ENCODE peak calls at places on chromosomes 3 and 15, in seven cellular contexts. P, B, T, U, R, W and X are unnamed samples.
A peak's percentile ranks its signal among the peaks of the same experiment; 100 is the strongest.

GRCh38 chr3:41357271-41357670 is 158.0 kb downstream of the CTNNB1 start:
- DNase-seq in U (no peak), P (no peak), B (no peak), W (no peak), R (no peak), T (no peak), X (no peak)

GRCh38 chr3:65851827-65852226 is 186.9 kb downstream of the MAGI1 start:
- DNase-seq in B (no peak), T (no peak), W (no peak), U (no peak), P (no peak), R (no peak), X (no peak)

GRCh38 chr3:31263897-31264296 is 268.8 kb upstream of the STT3B start:
- DNase-seq in R (no peak), U (no peak), P (no peak), B (no peak), W (no peak), T (no peak), X (no peak)

GRCh38 chr3:30505866-30506517 is 100.4 kb upstream of the TGFBR2 start:
- DNase-seq in T (no peak), P (no peak), U (no peak), R (no peak), W (no peak), B (no peak), X (no peak)

GRCh38 chr3:16807981-16808380 is 76.8 kb upstream of the PLCL2 start:
- DNase-seq in W (no peak), B (no peak), R (no peak), T (no peak), P (peak; percentile 59), U (no peak), X (no peak)

GRCh38 chr15:66095871-66096710 is 157.5 kb downstream of the MEGF11 start:
- DNase-seq in W (no peak), T (no peak), P (no peak), U (no peak), B (no peak), R (no peak), X (no peak)

GRCh38 chr15:78149805-78150751 is 916 bp downstream of the IDH3A start:
- DNase-seq in P (no peak), B (no peak), R (no peak), W (no peak), U (no peak), T (no peak), X (no peak)

GRCh38 chr3:110391640-110392395 is 679.8 kb upstream of the NECTIN3 start:
- DNase-seq in T (no peak), U (no peak), R (no peak), P (no peak), B (no peak), W (no peak), X (no peak)

GRCh38 chr3:70556056-70556455 is 243.6 kb upstream of the MDFIC2 start:
- DNase-seq in B (no peak), R (no peak), U (no peak), W (no peak), P (no peak), T (no peak), X (no peak)

GRCh38 chr3:53180305-53181023 is 19.5 kb downstream of the PRKCD start:
- DNase-seq in R (no peak), P (no peak), T (no peak), U (peak; percentile 70), B (no peak), W (no peak), X (no peak)

GRCh38 chr3:67601919-67602608 is 52.3 kb downstream of the SUCLG2 start:
- DNase-seq in U (no peak), B (no peak), P (no peak), R (no peak), T (no peak), W (no peak), X (no peak)

GRCh38 chr3:45889278-45889833 is 3.0 kb downstream of the CCR9 start:
- DNase-seq in R (no peak), P (no peak), B (no peak), U (no peak), T (no peak), W (no peak), X (no peak)

GRCh38 chr15:25525741-25526140 is 86.9 kb upstream of the UBE3A start:
- DNase-seq in U (no peak), W (no peak), R (no peak), B (no peak), T (no peak), P (no peak), X (no peak)

GRCh38 chr3:190005343-190006113 is 115.2 kb downstream of the P3H2 start:
- DNase-seq in B (no peak), U (no peak), P (no peak), R (no peak), W (no peak), T (no peak), X (no peak)

GRCh38 chr3:107285197-107285596 is 92.0 kb upstream of the CCDC54 start:
- DNase-seq in W (no peak), B (no peak), U (no peak), T (no peak), P (no peak), R (no peak), X (no peak)

GRCh38 chr15:96171842-96172241 is 158.7 kb upstream of the NR2F2 start:
- DNase-seq in U (no peak), W (no peak), P (no peak), B (no peak), R (no peak), T (no peak), X (no peak)

GRCh38 chr15:57196865-57197264 is 179.4 kb upstream of the CGNL1 start:
- DNase-seq in P (no peak), R (no peak), B (no peak), W (no peak), T (no peak), U (no peak), X (no peak)

GRCh38 chr15:52787123-52787503 is 3.0 kb downstream of the ONECUT1 start:
- DNase-seq in B (no peak), W (no peak), U (peak; percentile 35), R (no peak), P (no peak), T (no peak), X (no peak)

GRCh38 chr15:73959801-73960200 is 32.3 kb downstream of the STOML1 start:
- DNase-seq in R (no peak), B (no peak), T (no peak), W (no peak), U (no peak), P (no peak), X (no peak)

GRCh38 chr3:36540898-36541518 is 160.7 kb downstream of the STAC start:
- DNase-seq in T (no peak), U (no peak), R (no peak), B (no peak), W (no peak), P (peak; percentile 4), X (no peak)

GRCh38 chr3:32238027-32238815 is at the start of gene CMTM8:
- DNase-seq in T (no peak), W (peak; percentile 72), B (peak; percentile 21), U (peak; percentile 76), R (peak; percentile 85), P (peak; percentile 38), X (no peak)

GRCh38 chr15:55281517-55282227 is 7.9 kb downstream of the RAB27A start:
- DNase-seq in T (no peak), R (no peak), B (no peak), U (no peak), P (no peak), W (no peak), X (no peak)

GRCh38 chr3:12135029-12135634 is 23.6 kb downstream of the TIMP4 start:
- DNase-seq in B (no peak), T (peak; percentile 61), U (peak; percentile 84), R (peak; percentile 40), P (peak; percentile 27), W (peak; percentile 79), X (peak; percentile 33)

GRCh38 chr3:49716691-49717538 is 2.6 kb downstream of the AMIGO3 start:
- DNase-seq in W (no peak), P (no peak), R (no peak), U (no peak), B (no peak), T (no peak), X (no peak)

GRCh38 chr3:126208618-126209256 is 28.4 kb upstream of the ALDH1L1 start:
- DNase-seq in P (peak; percentile 63), B (peak; percentile 28), T (peak; percentile 38), W (no peak), U (peak; percentile 78), R (peak; percentile 93), X (no peak)

GRCh38 chr3:147361671-147362420 is 44.5 kb downstream of the ZIC4 start:
- DNase-seq in P (peak; percentile 60), U (no peak), T (no peak), W (no peak), B (no peak), R (no peak), X (no peak)

GRCh38 chr3:10648181-10648580 is 142.8 kb upstream of the ATP2B2 start:
- DNase-seq in P (no peak), B (no peak), W (peak; percentile 51), T (no peak), R (no peak), U (no peak), X (no peak)